ENCODE peak calls at places on chromosomes 1 and 21, in four cellular contexts. Y, K, N and R are unnamed samples.
A peak's percentile ranks its signal among the peaks of the same experiment; 100 is the strongest.

GRCh38 chr1:172167801-172168596 is 252.5 kb upstream of the C1orf105 start:
- DNase-seq in Y (no peak), K (no peak), N (peak; percentile 81), R (no peak)

GRCh38 chr1:177044390-177044789 is 120.1 kb downstream of the ASTN1 start:
- DNase-seq in Y (no peak), K (no peak), N (no peak), R (peak; percentile 19)

GRCh38 chr1:3727042-3727824 is 25.0 kb upstream of the CCDC27 start:
- DNase-seq in Y (peak; percentile 41), K (peak; percentile 37), N (no peak), R (peak; percentile 58)

GRCh38 chr1:153507926-153508583 is 27.7 kb downstream of the S100A6 start:
- DNase-seq in Y (no peak), K (no peak), N (no peak), R (no peak)

GRCh38 chr1:93143136-93143535 is 37.1 kb downstream of the TMED5 start:
- DNase-seq in Y (no peak), K (no peak), N (no peak), R (no peak)

GRCh38 chr1:203448521-203449061 is 27.0 kb upstream of the PRELP start:
- DNase-seq in Y (no peak), K (no peak), N (no peak), R (peak; percentile 52)

GRCh38 chr1:23196627-23197328 is 20.5 kb downstream of the HTR1D start:
- DNase-seq in Y (no peak), K (no peak), N (peak; percentile 98), R (no peak)

GRCh38 chr1:9213956-9214355 is 20.6 kb upstream of the H6PD start:
- DNase-seq in Y (no peak), K (no peak), N (no peak), R (no peak)

GRCh38 chr1:192904438-192904895 is 95.6 kb downstream of the RGS2 start:
- DNase-seq in Y (no peak), K (no peak), N (peak; percentile 93), R (no peak)

GRCh38 chr1:9840176-9840575 is 16.4 kb upstream of the CLSTN1 start:
- DNase-seq in Y (no peak), K (no peak), N (no peak), R (no peak)

GRCh38 chr1:203320546-203321272 is 15.4 kb downstream of the BTG2 start:
- DNase-seq in Y (no peak), K (peak; percentile 92), N (peak; percentile 63), R (no peak)

GRCh38 chr1:163794551-163794950 is 472.8 kb downstream of the NUF2 start:
- DNase-seq in Y (no peak), K (no peak), N (no peak), R (no peak)

GRCh38 chr21:44657635-44658183 is at the start of gene KRTAP12-3:
- DNase-seq in Y (no peak), K (peak; percentile 68), N (peak; percentile 7), R (no peak)

GRCh38 chr1:68938051-68938450 is 441.2 kb upstream of the DEPDC1 start:
- DNase-seq in Y (no peak), K (no peak), N (no peak), R (no peak)

GRCh38 chr1:115505157-115505571 is 136.6 kb upstream of the VANGL1 start:
- DNase-seq in Y (no peak), K (no peak), N (peak; percentile 21), R (no peak)

GRCh38 chr21:33844104-33844889 is 71.3 kb downstream of the ATP5PO start:
- DNase-seq in Y (peak; percentile 22), K (no peak), N (no peak), R (peak; percentile 61)

GRCh38 chr1:154874465-154874864 is 4.4 kb upstream of the KCNN3 start:
- DNase-seq in Y (no peak), K (no peak), N (no peak), R (no peak)

GRCh38 chr1:151680391-151680790 is 36.2 kb downstream of the CELF3 start:
- DNase-seq in Y (no peak), K (no peak), N (peak; percentile 24), R (no peak)

GRCh38 chr1:64424412-64424811 is 45.5 kb upstream of the CACHD1 start:
- DNase-seq in Y (no peak), K (no peak), N (no peak), R (no peak)

GRCh38 chr1:53172751-53173498 is 23.7 kb upstream of the CPT2 start:
- DNase-seq in Y (no peak), K (no peak), N (no peak), R (no peak)